ENCODE peak calls at places on chromosomes 6 and 20, in ten cellular contexts. One of them, this sample, is unnamed.

GRCh38 chr6:99467509-99468106 is 42.5 kb upstream of the PNISR start:
- DNase-seq in A172: peak
- DNase-seq in astrocyte: peak
- DNase-seq in H7: peak
- DNase-seq in EH: peak
- DNase-seq in GM23248: peak
- DNase-seq in fibroblast of lung: peak
- DNase-seq in T follicular helper cell: no peak
- DNase-seq in activated CD4-positive, alpha-beta T cell treated with anti-CD3 and anti-CD28 coated beads for 36 hours: no peak
- DNase-seq in NCI-H748 treated with DMSO at 0.1 percent for 48 hours: peak
- DNase-seq in this sample: peak

GRCh38 chr6:67467341-67467740 is 1167.7 kb upstream of the ADGRB3 start:
- DNase-seq in T follicular helper cell: no peak
- DNase-seq in fibroblast of lung: no peak
- DNase-seq in EH: no peak
- DNase-seq in H7: no peak
- DNase-seq in A172: no peak
- DNase-seq in astrocyte: no peak
- DNase-seq in GM23248: no peak
- DNase-seq in NCI-H748 treated with DMSO at 0.1 percent for 48 hours: no peak
- DNase-seq in activated CD4-positive, alpha-beta T cell treated with anti-CD3 and anti-CD28 coated beads for 36 hours: no peak
- DNase-seq in this sample: no peak

GRCh38 chr6:31568537-31568961 is 3.5 kb upstream of the LTA start:
- DNase-seq in EH: no peak
- DNase-seq in NCI-H748 treated with DMSO at 0.1 percent for 48 hours: no peak
- DNase-seq in GM23248: no peak
- DNase-seq in fibroblast of lung: no peak
- DNase-seq in T follicular helper cell: peak
- DNase-seq in A172: no peak
- DNase-seq in astrocyte: no peak
- DNase-seq in H7: no peak
- DNase-seq in activated CD4-positive, alpha-beta T cell treated with anti-CD3 and anti-CD28 coated beads for 36 hours: peak
- DNase-seq in this sample: no peak

GRCh38 chr6:26055670-26056582 is 31.3 kb upstream of the HFE start:
- DNase-seq in astrocyte: peak
- DNase-seq in EH: peak
- DNase-seq in T follicular helper cell: peak
- DNase-seq in GM23248: peak
- DNase-seq in H7: peak
- DNase-seq in fibroblast of lung: peak
- DNase-seq in activated CD4-positive, alpha-beta T cell treated with anti-CD3 and anti-CD28 coated beads for 36 hours: peak
- DNase-seq in A172: peak
- DNase-seq in NCI-H748 treated with DMSO at 0.1 percent for 48 hours: peak
- DNase-seq in this sample: peak

GRCh38 chr6:39357998-39358686 is 35.6 kb upstream of the KCNK16 start:
- DNase-seq in T follicular helper cell: no peak
- DNase-seq in EH: peak
- DNase-seq in H7: peak
- DNase-seq in fibroblast of lung: peak
- DNase-seq in NCI-H748 treated with DMSO at 0.1 percent for 48 hours: no peak
- DNase-seq in activated CD4-positive, alpha-beta T cell treated with anti-CD3 and anti-CD28 coated beads for 36 hours: no peak
- DNase-seq in A172: peak
- DNase-seq in astrocyte: peak
- DNase-seq in GM23248: peak
- DNase-seq in this sample: peak

GRCh38 chr6:137874204-137875001 is 7.3 kb downstream of the TNFAIP3 start:
- DNase-seq in NCI-H748 treated with DMSO at 0.1 percent for 48 hours: no peak
- DNase-seq in activated CD4-positive, alpha-beta T cell treated with anti-CD3 and anti-CD28 coated beads for 36 hours: no peak
- DNase-seq in fibroblast of lung: no peak
- DNase-seq in A172: no peak
- DNase-seq in T follicular helper cell: no peak
- DNase-seq in astrocyte: no peak
- DNase-seq in GM23248: no peak
- DNase-seq in H7: no peak
- DNase-seq in EH: peak
- DNase-seq in this sample: no peak

GRCh38 chr6:42448906-42449659 is 2.6 kb downstream of the TRERF1 start:
- DNase-seq in NCI-H748 treated with DMSO at 0.1 percent for 48 hours: no peak
- DNase-seq in A172: no peak
- DNase-seq in H7: no peak
- DNase-seq in activated CD4-positive, alpha-beta T cell treated with anti-CD3 and anti-CD28 coated beads for 36 hours: no peak
- DNase-seq in fibroblast of lung: peak
- DNase-seq in GM23248: no peak
- DNase-seq in astrocyte: no peak
- DNase-seq in EH: no peak
- DNase-seq in T follicular helper cell: no peak
- DNase-seq in this sample: no peak

GRCh38 chr20:24612799-24613775 is 143.7 kb downstream of the SYNDIG1 start:
- DNase-seq in GM23248: no peak
- DNase-seq in A172: peak
- DNase-seq in T follicular helper cell: no peak
- DNase-seq in fibroblast of lung: peak
- DNase-seq in H7: no peak
- DNase-seq in activated CD4-positive, alpha-beta T cell treated with anti-CD3 and anti-CD28 coated beads for 36 hours: no peak
- DNase-seq in NCI-H748 treated with DMSO at 0.1 percent for 48 hours: no peak
- DNase-seq in EH: no peak
- DNase-seq in astrocyte: peak
- DNase-seq in this sample: no peak

GRCh38 chr6:169621311-169621710 is 80.5 kb downstream of the WDR27 start:
- DNase-seq in H7: no peak
- DNase-seq in T follicular helper cell: no peak
- DNase-seq in EH: no peak
- DNase-seq in GM23248: no peak
- DNase-seq in NCI-H748 treated with DMSO at 0.1 percent for 48 hours: no peak
- DNase-seq in A172: no peak
- DNase-seq in fibroblast of lung: no peak
- DNase-seq in astrocyte: no peak
- DNase-seq in activated CD4-positive, alpha-beta T cell treated with anti-CD3 and anti-CD28 coated beads for 36 hours: no peak
- DNase-seq in this sample: no peak

GRCh38 chr6:27760464-27760863 is 151.7 kb downstream of the OR2B2 start:
- DNase-seq in NCI-H748 treated with DMSO at 0.1 percent for 48 hours: no peak
- DNase-seq in activated CD4-positive, alpha-beta T cell treated with anti-CD3 and anti-CD28 coated beads for 36 hours: no peak
- DNase-seq in T follicular helper cell: no peak
- DNase-seq in H7: no peak
- DNase-seq in A172: no peak
- DNase-seq in astrocyte: no peak
- DNase-seq in EH: no peak
- DNase-seq in GM23248: no peak
- DNase-seq in fibroblast of lung: no peak
- DNase-seq in this sample: no peak

GRCh38 chr20:62025394-62025793 is 40.3 kb downstream of the TAF4 start:
- DNase-seq in GM23248: peak
- DNase-seq in fibroblast of lung: no peak
- DNase-seq in NCI-H748 treated with DMSO at 0.1 percent for 48 hours: no peak
- DNase-seq in H7: no peak
- DNase-seq in activated CD4-positive, alpha-beta T cell treated with anti-CD3 and anti-CD28 coated beads for 36 hours: peak
- DNase-seq in T follicular helper cell: no peak
- DNase-seq in EH: peak
- DNase-seq in A172: no peak
- DNase-seq in astrocyte: no peak
- DNase-seq in this sample: peak

GRCh38 chr6:150333592-150333954 is 35.2 kb upstream of the IYD start:
- DNase-seq in GM23248: no peak
- DNase-seq in H7: no peak
- DNase-seq in NCI-H748 treated with DMSO at 0.1 percent for 48 hours: no peak
- DNase-seq in astrocyte: no peak
- DNase-seq in A172: no peak
- DNase-seq in activated CD4-positive, alpha-beta T cell treated with anti-CD3 and anti-CD28 coated beads for 36 hours: no peak
- DNase-seq in T follicular helper cell: no peak
- DNase-seq in fibroblast of lung: no peak
- DNase-seq in EH: no peak
- DNase-seq in this sample: no peak

GRCh38 chr20:62236674-62236996 is 1.7 kb upstream of the OSBPL2 start:
- DNase-seq in H7: peak
- DNase-seq in A172: no peak
- DNase-seq in astrocyte: no peak
- DNase-seq in EH: peak
- DNase-seq in NCI-H748 treated with DMSO at 0.1 percent for 48 hours: peak
- DNase-seq in fibroblast of lung: no peak
- DNase-seq in GM23248: peak
- DNase-seq in activated CD4-positive, alpha-beta T cell treated with anti-CD3 and anti-CD28 coated beads for 36 hours: no peak
- DNase-seq in T follicular helper cell: no peak
- DNase-seq in this sample: no peak

GRCh38 chr20:58242824-58243223 is 14.4 kb upstream of the ANKRD60 start:
- DNase-seq in EH: no peak
- DNase-seq in H7: no peak
- DNase-seq in fibroblast of lung: no peak
- DNase-seq in NCI-H748 treated with DMSO at 0.1 percent for 48 hours: no peak
- DNase-seq in GM23248: no peak
- DNase-seq in astrocyte: no peak
- DNase-seq in activated CD4-positive, alpha-beta T cell treated with anti-CD3 and anti-CD28 coated beads for 36 hours: no peak
- DNase-seq in T follicular helper cell: no peak
- DNase-seq in A172: no peak
- DNase-seq in this sample: no peak

GRCh38 chr6:4021862-4022715 is 56.8 kb downstream of the FAM217A start:
- DNase-seq in astrocyte: peak
- DNase-seq in NCI-H748 treated with DMSO at 0.1 percent for 48 hours: no peak
- DNase-seq in H7: no peak
- DNase-seq in fibroblast of lung: no peak
- DNase-seq in activated CD4-positive, alpha-beta T cell treated with anti-CD3 and anti-CD28 coated beads for 36 hours: no peak
- DNase-seq in A172: peak
- DNase-seq in GM23248: peak
- DNase-seq in T follicular helper cell: peak
- DNase-seq in EH: peak
- DNase-seq in this sample: peak

GRCh38 chr6:33384581-33385020 is 7.0 kb upstream of the KIFC1 start:
- DNase-seq in EH: peak
- DNase-seq in NCI-H748 treated with DMSO at 0.1 percent for 48 hours: no peak
- DNase-seq in H7: peak
- DNase-seq in fibroblast of lung: peak
- DNase-seq in astrocyte: peak
- DNase-seq in activated CD4-positive, alpha-beta T cell treated with anti-CD3 and anti-CD28 coated beads for 36 hours: no peak
- DNase-seq in GM23248: peak
- DNase-seq in T follicular helper cell: no peak
- DNase-seq in A172: peak
- DNase-seq in this sample: peak

GRCh38 chr6:125546827-125547226 is 202.6 kb upstream of the HEY2 start:
- DNase-seq in GM23248: peak
- DNase-seq in NCI-H748 treated with DMSO at 0.1 percent for 48 hours: no peak
- DNase-seq in fibroblast of lung: peak
- DNase-seq in H7: no peak
- DNase-seq in activated CD4-positive, alpha-beta T cell treated with anti-CD3 and anti-CD28 coated beads for 36 hours: no peak
- DNase-seq in A172: peak
- DNase-seq in T follicular helper cell: no peak
- DNase-seq in EH: peak
- DNase-seq in astrocyte: no peak
- DNase-seq in this sample: no peak

GRCh38 chr6:82872092-82872635 is 193.5 kb downstream of the UBE3D start:
- DNase-seq in EH: no peak
- DNase-seq in A172: no peak
- DNase-seq in H7: no peak
- DNase-seq in astrocyte: no peak
- DNase-seq in GM23248: no peak
- DNase-seq in T follicular helper cell: no peak
- DNase-seq in fibroblast of lung: no peak
- DNase-seq in activated CD4-positive, alpha-beta T cell treated with anti-CD3 and anti-CD28 coated beads for 36 hours: no peak
- DNase-seq in NCI-H748 treated with DMSO at 0.1 percent for 48 hours: no peak
- DNase-seq in this sample: no peak

GRCh38 chr6:164640946-164641345 is 668.5 kb downstream of the C6orf118 start:
- DNase-seq in A172: no peak
- DNase-seq in NCI-H748 treated with DMSO at 0.1 percent for 48 hours: no peak
- DNase-seq in fibroblast of lung: no peak
- DNase-seq in GM23248: no peak
- DNase-seq in astrocyte: no peak
- DNase-seq in T follicular helper cell: no peak
- DNase-seq in H7: no peak
- DNase-seq in EH: no peak
- DNase-seq in activated CD4-positive, alpha-beta T cell treated with anti-CD3 and anti-CD28 coated beads for 36 hours: no peak
- DNase-seq in this sample: no peak

GRCh38 chr20:8132632-8133587 is 844 bp downstream of the PLCB1 start:
- DNase-seq in A172: no peak
- DNase-seq in EH: peak
- DNase-seq in NCI-H748 treated with DMSO at 0.1 percent for 48 hours: peak
- DNase-seq in T follicular helper cell: no peak
- DNase-seq in H7: peak
- DNase-seq in activated CD4-positive, alpha-beta T cell treated with anti-CD3 and anti-CD28 coated beads for 36 hours: peak
- DNase-seq in fibroblast of lung: peak
- DNase-seq in GM23248: peak
- DNase-seq in astrocyte: no peak
- DNase-seq in this sample: peak

GRCh38 chr6:143410859-143411270 is 39.6 kb downstream of the ADAT2 start:
- DNase-seq in H7: no peak
- DNase-seq in T follicular helper cell: no peak
- DNase-seq in fibroblast of lung: peak
- DNase-seq in EH: peak
- DNase-seq in GM23248: peak
- DNase-seq in astrocyte: peak
- DNase-seq in A172: peak
- DNase-seq in NCI-H748 treated with DMSO at 0.1 percent for 48 hours: no peak
- DNase-seq in activated CD4-positive, alpha-beta T cell treated with anti-CD3 and anti-CD28 coated beads for 36 hours: no peak
- DNase-seq in this sample: peak

GRCh38 chr6:21003780-21004541 is 469.7 kb downstream of the CDKAL1 start:
- DNase-seq in fibroblast of lung: peak
- DNase-seq in T follicular helper cell: no peak
- DNase-seq in activated CD4-positive, alpha-beta T cell treated with anti-CD3 and anti-CD28 coated beads for 36 hours: no peak
- DNase-seq in GM23248: peak
- DNase-seq in H7: no peak
- DNase-seq in astrocyte: peak
- DNase-seq in EH: peak
- DNase-seq in A172: peak
- DNase-seq in NCI-H748 treated with DMSO at 0.1 percent for 48 hours: no peak
- DNase-seq in this sample: peak

GRCh38 chr20:59063358-59064213 is 21.0 kb upstream of the PRELID3B start:
- DNase-seq in activated CD4-positive, alpha-beta T cell treated with anti-CD3 and anti-CD28 coated beads for 36 hours: no peak
- DNase-seq in A172: peak
- DNase-seq in NCI-H748 treated with DMSO at 0.1 percent for 48 hours: peak
- DNase-seq in H7: no peak
- DNase-seq in fibroblast of lung: peak
- DNase-seq in EH: peak
- DNase-seq in T follicular helper cell: no peak
- DNase-seq in GM23248: peak
- DNase-seq in astrocyte: peak
- DNase-seq in this sample: peak